ENCODE peak calls at places on chromosomes 11 and 22, in six cellular contexts. H is DMS153, N is KBM-7, J is HCEC 1CT, P is suprapubic skin, L is heart left ventricle. E is an unnamed sample.

GRCh38 chr11:3155216-3155615 is 9.9 kb downstream of the OSBPL5 start:
- DNase-seq in J (no peak), P (no peak), L (peak), H (no peak), N (no peak), E (no peak)

GRCh38 chr11:121688860-121689614 is 236.3 kb upstream of the SORL1-AS1 start:
- DNase-seq in L (no peak), J (no peak), P (no peak), N (no peak), H (no peak), E (no peak)

GRCh38 chr11:104033561-104033960 is 2.9 kb upstream of the DDI1 start:
- DNase-seq in N (no peak), P (no peak), H (no peak), J (peak), L (no peak), E (no peak)

GRCh38 chr11:59226396-59226795 is 13.7 kb upstream of the MPEG1 start:
- DNase-seq in N (no peak), J (no peak), H (no peak), P (no peak), L (no peak), E (no peak)

GRCh38 chr22:39622881-39623367 is 52.4 kb downstream of the CACNA1I start:
- DNase-seq in P (no peak), H (no peak), J (no peak), L (peak), N (peak), E (peak)

GRCh38 chr11:2787816-2788750 is 88.3 kb upstream of the KCNQ1OT1 start:
- DNase-seq in H (no peak), L (peak), P (peak), J (no peak), N (peak), E (no peak)

GRCh38 chr22:50274311-50274710 is 4.1 kb upstream of the MAPK11 start:
- DNase-seq in P (no peak), H (no peak), L (peak), J (peak), N (peak), E (peak)

GRCh38 chr11:38446336-38446735 is 1848.3 kb upstream of the RAG2 start:
- DNase-seq in P (no peak), H (no peak), N (no peak), L (no peak), J (no peak), E (no peak)

GRCh38 chr11:81915045-81915444 is 818.6 kb downstream of the FAM181B start:
- DNase-seq in N (no peak), L (no peak), P (no peak), H (no peak), J (no peak), E (no peak)

GRCh38 chr11:96752221-96752620 is 362.4 kb downstream of the JRKL start:
- DNase-seq in N (no peak), L (no peak), H (no peak), J (no peak), P (no peak), E (no peak)

GRCh38 chr11:199782-200181 is 6.9 kb downstream of the SCGB1C1 start:
- DNase-seq in J (no peak), H (no peak), P (peak), N (no peak), L (no peak), E (no peak)

GRCh38 chr11:121389651-121390050 is 62.5 kb upstream of the SORL1 start:
- DNase-seq in H (peak), J (no peak), N (no peak), L (peak), P (no peak), E (no peak)

GRCh38 chr22:42473484-42474193 is 41.4 kb upstream of the NFAM1 start:
- DNase-seq in H (peak), L (no peak), P (no peak), N (peak), J (peak), E (peak)

GRCh38 chr11:118241191-118242098 is 10.7 kb downstream of the MPZL3 start:
- DNase-seq in N (peak), L (no peak), J (no peak), P (no peak), H (no peak), E (peak)

GRCh38 chr22:22913989-22914388 is 26.4 kb downstream of the IGLL5 start:
- DNase-seq in J (no peak), P (no peak), L (no peak), H (no peak), N (no peak), E (no peak)

GRCh38 chr11:79090191-79090590 is 350.6 kb downstream of the TENM4 start:
- DNase-seq in J (no peak), N (no peak), L (no peak), H (no peak), P (no peak), E (no peak)

GRCh38 chr11:72544589-72544988 is 110.3 kb upstream of the CLPB start:
- DNase-seq in H (no peak), J (no peak), P (no peak), N (no peak), L (no peak), E (no peak)

GRCh38 chr22:28019360-28019759 is 100.3 kb upstream of the PITPNB start:
- DNase-seq in J (no peak), L (peak), N (no peak), P (peak), H (no peak), E (peak)

GRCh38 chr22:27181537-27181936 is 524.1 kb downstream of the MIAT start:
- DNase-seq in N (no peak), P (no peak), H (no peak), J (no peak), L (no peak), E (no peak)

GRCh38 chr11:119338318-119338890 is 2.3 kb downstream of the C1QTNF5 start:
- DNase-seq in J (peak), L (peak), H (peak), P (no peak), N (peak), E (peak)

GRCh38 chr22:25840162-25840561 is 98.2 kb downstream of the MYO18B start:
- DNase-seq in P (no peak), J (no peak), H (no peak), L (no peak), N (no peak), E (no peak)

GRCh38 chr11:67347964-67348749 is 5.2 kb downstream of the POLD4 start:
- DNase-seq in N (peak), H (no peak), L (no peak), P (peak), J (no peak), E (no peak)

GRCh38 chr11:121575250-121575962 is 122.6 kb upstream of the SORL1-AS1 start:
- DNase-seq in P (no peak), J (peak), N (no peak), L (peak), H (no peak), E (no peak)

GRCh38 chr11:108527382-108527781 is 29.2 kb upstream of the POGLUT3 start:
- DNase-seq in N (no peak), L (no peak), P (no peak), J (no peak), H (no peak), E (no peak)

GRCh38 chr11:33490842-33491370 is 209.7 kb downstream of the C11orf91 start:
- DNase-seq in H (no peak), P (no peak), L (no peak), J (no peak), N (no peak), E (no peak)

GRCh38 chr11:7032692-7033091 is 12.4 kb downstream of the NLRP14 start:
- DNase-seq in J (no peak), L (no peak), P (no peak), N (no peak), H (no peak), E (no peak)

GRCh38 chr22:46835288-46835687 is 72.8 kb downstream of the TBC1D22A start:
- DNase-seq in L (no peak), H (no peak), N (peak), P (no peak), J (no peak), E (no peak)

GRCh38 chr11:67119577-67120391 is 721 bp downstream of the KDM2A start:
- DNase-seq in N (peak), L (peak), P (peak), H (no peak), J (peak), E (peak)

GRCh38 chr11:76329084-76329648 is 51.8 kb downstream of the THAP12 start:
- DNase-seq in P (no peak), H (no peak), L (no peak), N (no peak), J (no peak), E (no peak)

GRCh38 chr11:110253525-110253924 is 42.9 kb downstream of the RDX start:
- DNase-seq in J (no peak), N (no peak), L (no peak), P (no peak), H (no peak), E (no peak)

GRCh38 chr11:126347751-126348628 is 7.5 kb upstream of the ST3GAL4 start:
- DNase-seq in P (no peak), J (no peak), N (no peak), L (peak), H (no peak), E (no peak)

GRCh38 chr11:67248653-67249052 is 17.6 kb upstream of the GRK2 start:
- DNase-seq in P (no peak), N (no peak), L (peak), H (no peak), J (peak), E (no peak)

GRCh38 chr11:94128171-94128745 is 383 bp upstream of the PANX1 start:
- DNase-seq in P (no peak), L (peak), H (no peak), J (no peak), N (no peak), E (peak)

GRCh38 chr11:20060180-20060579 is 100.1 kb downstream of the DBX1 start:
- DNase-seq in N (no peak), J (no peak), H (no peak), P (no peak), L (no peak), E (no peak)

GRCh38 chr11:16126361-16126760 is 230.0 kb downstream of the SOX6 start:
- DNase-seq in H (peak), J (no peak), P (no peak), L (no peak), N (no peak), E (no peak)

GRCh38 chr11:47306484-47306844 is 36.5 kb downstream of the MADD start:
- DNase-seq in J (no peak), P (no peak), H (no peak), L (no peak), N (no peak), E (no peak)

GRCh38 chr22:24184057-24184798 is 2.9 kb downstream of the SUSD2 start:
- DNase-seq in H (no peak), N (no peak), L (no peak), J (no peak), P (no peak), E (no peak)

GRCh38 chr11:66541892-66542291 is 4.0 kb downstream of the ZDHHC24 start:
- DNase-seq in H (no peak), N (no peak), P (no peak), L (no peak), J (no peak), E (no peak)

GRCh38 chr11:123653997-123654565 is 343 bp downstream of the SCN3B start:
- DNase-seq in P (no peak), L (peak), N (peak), J (no peak), H (no peak), E (peak)

E was measured in RPMI8226.